ENCODE peak calls at places on chromosomes 13 and 19, in ten cellular contexts. One of them, this sample, is unnamed.

GRCh38 chr19:4089400-4089908 is 22.8 kb upstream of the ZBTB7A start:
- DNase-seq in nephron progenitor cell: no peak
- DNase-seq in dermis microvascular lymphatic vessel endothelial cell: no peak
- DNase-seq in kidney glomerular epithelial cell: no peak
- DNase-seq in Kasumi-1: peak
- DNase-seq in choroid plexus epithelial cell: no peak
- DNase-seq in substantia nigra: no peak
- DNase-seq in GM12864: no peak
- DNase-seq in stimulated activated CD8-positive, alpha-beta memory T cell treated with anti-CD3 and anti-CD28 coated beads, Interleukin-15, amount 100 ng/mL, for 24 hours: no peak
- DNase-seq in ELR: no peak
- DNase-seq in this sample: no peak

GRCh38 chr19:16590876-16591802 is 18.9 kb upstream of the SLC35E1 start:
- DNase-seq in nephron progenitor cell: no peak
- DNase-seq in dermis microvascular lymphatic vessel endothelial cell: no peak
- DNase-seq in kidney glomerular epithelial cell: no peak
- DNase-seq in Kasumi-1: no peak
- DNase-seq in choroid plexus epithelial cell: no peak
- DNase-seq in substantia nigra: no peak
- DNase-seq in GM12864: no peak
- DNase-seq in stimulated activated CD8-positive, alpha-beta memory T cell treated with anti-CD3 and anti-CD28 coated beads, Interleukin-15, amount 100 ng/mL, for 24 hours: no peak
- DNase-seq in ELR: no peak
- DNase-seq in this sample: no peak

GRCh38 chr19:16180611-16181010 is 4.6 kb upstream of the FAM32A start:
- DNase-seq in nephron progenitor cell: no peak
- DNase-seq in dermis microvascular lymphatic vessel endothelial cell: no peak
- DNase-seq in kidney glomerular epithelial cell: no peak
- DNase-seq in Kasumi-1: no peak
- DNase-seq in choroid plexus epithelial cell: peak
- DNase-seq in substantia nigra: no peak
- DNase-seq in GM12864: no peak
- DNase-seq in stimulated activated CD8-positive, alpha-beta memory T cell treated with anti-CD3 and anti-CD28 coated beads, Interleukin-15, amount 100 ng/mL, for 24 hours: no peak
- DNase-seq in ELR: peak
- DNase-seq in this sample: no peak

GRCh38 chr19:7680606-7681335 is at the start of gene TRAPPC5:
- DNase-seq in nephron progenitor cell: peak
- DNase-seq in dermis microvascular lymphatic vessel endothelial cell: peak
- DNase-seq in kidney glomerular epithelial cell: peak
- DNase-seq in Kasumi-1: peak
- DNase-seq in choroid plexus epithelial cell: peak
- DNase-seq in substantia nigra: peak
- DNase-seq in GM12864: peak
- DNase-seq in stimulated activated CD8-positive, alpha-beta memory T cell treated with anti-CD3 and anti-CD28 coated beads, Interleukin-15, amount 100 ng/mL, for 24 hours: peak
- DNase-seq in ELR: peak
- DNase-seq in this sample: peak

GRCh38 chr19:16470911-16471811 is 609 bp downstream of the EPS15L1 start:
- DNase-seq in nephron progenitor cell: no peak
- DNase-seq in dermis microvascular lymphatic vessel endothelial cell: peak
- DNase-seq in kidney glomerular epithelial cell: no peak
- DNase-seq in Kasumi-1: peak
- DNase-seq in choroid plexus epithelial cell: peak
- DNase-seq in substantia nigra: peak
- DNase-seq in GM12864: no peak
- DNase-seq in stimulated activated CD8-positive, alpha-beta memory T cell treated with anti-CD3 and anti-CD28 coated beads, Interleukin-15, amount 100 ng/mL, for 24 hours: no peak
- DNase-seq in ELR: peak
- DNase-seq in this sample: no peak

GRCh38 chr19:29878973-29879654 is 62.9 kb upstream of the URI1 start:
- DNase-seq in nephron progenitor cell: no peak
- DNase-seq in dermis microvascular lymphatic vessel endothelial cell: peak
- DNase-seq in kidney glomerular epithelial cell: no peak
- DNase-seq in Kasumi-1: no peak
- DNase-seq in choroid plexus epithelial cell: peak
- DNase-seq in substantia nigra: no peak
- DNase-seq in GM12864: no peak
- DNase-seq in stimulated activated CD8-positive, alpha-beta memory T cell treated with anti-CD3 and anti-CD28 coated beads, Interleukin-15, amount 100 ng/mL, for 24 hours: no peak
- DNase-seq in ELR: peak
- DNase-seq in this sample: no peak

GRCh38 chr13:95463516-95463915 is 89.0 kb upstream of the CLDN10 start:
- DNase-seq in nephron progenitor cell: no peak
- DNase-seq in dermis microvascular lymphatic vessel endothelial cell: peak
- DNase-seq in kidney glomerular epithelial cell: peak
- DNase-seq in Kasumi-1: no peak
- DNase-seq in choroid plexus epithelial cell: peak
- DNase-seq in substantia nigra: no peak
- DNase-seq in GM12864: no peak
- DNase-seq in stimulated activated CD8-positive, alpha-beta memory T cell treated with anti-CD3 and anti-CD28 coated beads, Interleukin-15, amount 100 ng/mL, for 24 hours: no peak
- DNase-seq in ELR: no peak
- DNase-seq in this sample: no peak

GRCh38 chr19:49889687-49890348 is 6.9 kb downstream of the IL4I1 start:
- DNase-seq in nephron progenitor cell: peak
- DNase-seq in dermis microvascular lymphatic vessel endothelial cell: peak
- DNase-seq in kidney glomerular epithelial cell: no peak
- DNase-seq in Kasumi-1: no peak
- DNase-seq in choroid plexus epithelial cell: peak
- DNase-seq in substantia nigra: no peak
- DNase-seq in GM12864: no peak
- DNase-seq in stimulated activated CD8-positive, alpha-beta memory T cell treated with anti-CD3 and anti-CD28 coated beads, Interleukin-15, amount 100 ng/mL, for 24 hours: peak
- DNase-seq in ELR: no peak
- DNase-seq in this sample: peak

GRCh38 chr13:42847891-42848663 is 66.7 kb downstream of the FAM216B start:
- DNase-seq in nephron progenitor cell: no peak
- DNase-seq in dermis microvascular lymphatic vessel endothelial cell: no peak
- DNase-seq in kidney glomerular epithelial cell: no peak
- DNase-seq in Kasumi-1: no peak
- DNase-seq in choroid plexus epithelial cell: peak
- DNase-seq in substantia nigra: no peak
- DNase-seq in GM12864: no peak
- DNase-seq in stimulated activated CD8-positive, alpha-beta memory T cell treated with anti-CD3 and anti-CD28 coated beads, Interleukin-15, amount 100 ng/mL, for 24 hours: no peak
- DNase-seq in ELR: peak
- DNase-seq in this sample: no peak

GRCh38 chr19:8445488-8446001 is 770 bp downstream of the HNRNPM start:
- DNase-seq in nephron progenitor cell: peak
- DNase-seq in dermis microvascular lymphatic vessel endothelial cell: peak
- DNase-seq in kidney glomerular epithelial cell: no peak
- DNase-seq in Kasumi-1: no peak
- DNase-seq in choroid plexus epithelial cell: peak
- DNase-seq in substantia nigra: peak
- DNase-seq in GM12864: no peak
- DNase-seq in stimulated activated CD8-positive, alpha-beta memory T cell treated with anti-CD3 and anti-CD28 coated beads, Interleukin-15, amount 100 ng/mL, for 24 hours: peak
- DNase-seq in ELR: peak
- DNase-seq in this sample: peak

GRCh38 chr19:42102877-42103276 is 26.9 kb downstream of the ZNF574 start:
- DNase-seq in nephron progenitor cell: no peak
- DNase-seq in dermis microvascular lymphatic vessel endothelial cell: no peak
- DNase-seq in kidney glomerular epithelial cell: no peak
- DNase-seq in Kasumi-1: no peak
- DNase-seq in choroid plexus epithelial cell: no peak
- DNase-seq in substantia nigra: no peak
- DNase-seq in GM12864: no peak
- DNase-seq in stimulated activated CD8-positive, alpha-beta memory T cell treated with anti-CD3 and anti-CD28 coated beads, Interleukin-15, amount 100 ng/mL, for 24 hours: no peak
- DNase-seq in ELR: no peak
- DNase-seq in this sample: no peak

GRCh38 chr19:29277107-29277506 is 64.2 kb upstream of the UQCRFS1 start:
- DNase-seq in nephron progenitor cell: peak
- DNase-seq in dermis microvascular lymphatic vessel endothelial cell: no peak
- DNase-seq in kidney glomerular epithelial cell: no peak
- DNase-seq in Kasumi-1: no peak
- DNase-seq in choroid plexus epithelial cell: no peak
- DNase-seq in substantia nigra: no peak
- DNase-seq in GM12864: peak
- DNase-seq in stimulated activated CD8-positive, alpha-beta memory T cell treated with anti-CD3 and anti-CD28 coated beads, Interleukin-15, amount 100 ng/mL, for 24 hours: no peak
- DNase-seq in ELR: peak
- DNase-seq in this sample: no peak

GRCh38 chr13:37097008-37097579 is 8.4 kb downstream of the CSNK1A1L start:
- DNase-seq in nephron progenitor cell: no peak
- DNase-seq in dermis microvascular lymphatic vessel endothelial cell: no peak
- DNase-seq in kidney glomerular epithelial cell: no peak
- DNase-seq in Kasumi-1: no peak
- DNase-seq in choroid plexus epithelial cell: no peak
- DNase-seq in substantia nigra: no peak
- DNase-seq in GM12864: no peak
- DNase-seq in stimulated activated CD8-positive, alpha-beta memory T cell treated with anti-CD3 and anti-CD28 coated beads, Interleukin-15, amount 100 ng/mL, for 24 hours: no peak
- DNase-seq in ELR: peak
- DNase-seq in this sample: no peak

GRCh38 chr13:20699715-20700114 is 3.8 kb upstream of the IL17D start:
- DNase-seq in nephron progenitor cell: no peak
- DNase-seq in dermis microvascular lymphatic vessel endothelial cell: no peak
- DNase-seq in kidney glomerular epithelial cell: no peak
- DNase-seq in Kasumi-1: no peak
- DNase-seq in choroid plexus epithelial cell: no peak
- DNase-seq in substantia nigra: no peak
- DNase-seq in GM12864: no peak
- DNase-seq in stimulated activated CD8-positive, alpha-beta memory T cell treated with anti-CD3 and anti-CD28 coated beads, Interleukin-15, amount 100 ng/mL, for 24 hours: no peak
- DNase-seq in ELR: peak
- DNase-seq in this sample: no peak

GRCh38 chr13:37295046-37295445 is 189.6 kb upstream of the CSNK1A1L start:
- DNase-seq in nephron progenitor cell: no peak
- DNase-seq in dermis microvascular lymphatic vessel endothelial cell: peak
- DNase-seq in kidney glomerular epithelial cell: no peak
- DNase-seq in Kasumi-1: no peak
- DNase-seq in choroid plexus epithelial cell: peak
- DNase-seq in substantia nigra: no peak
- DNase-seq in GM12864: no peak
- DNase-seq in stimulated activated CD8-positive, alpha-beta memory T cell treated with anti-CD3 and anti-CD28 coated beads, Interleukin-15, amount 100 ng/mL, for 24 hours: no peak
- DNase-seq in ELR: no peak
- DNase-seq in this sample: no peak

GRCh38 chr19:4556574-4557185 is 2.8 kb downstream of the SEMA6B start:
- DNase-seq in nephron progenitor cell: peak
- DNase-seq in dermis microvascular lymphatic vessel endothelial cell: peak
- DNase-seq in kidney glomerular epithelial cell: no peak
- DNase-seq in Kasumi-1: no peak
- DNase-seq in choroid plexus epithelial cell: no peak
- DNase-seq in substantia nigra: no peak
- DNase-seq in GM12864: no peak
- DNase-seq in stimulated activated CD8-positive, alpha-beta memory T cell treated with anti-CD3 and anti-CD28 coated beads, Interleukin-15, amount 100 ng/mL, for 24 hours: no peak
- DNase-seq in ELR: peak
- DNase-seq in this sample: no peak

GRCh38 chr13:27203854-27204253 is 32.2 kb upstream of the USP12 start:
- DNase-seq in nephron progenitor cell: no peak
- DNase-seq in dermis microvascular lymphatic vessel endothelial cell: peak
- DNase-seq in kidney glomerular epithelial cell: no peak
- DNase-seq in Kasumi-1: no peak
- DNase-seq in choroid plexus epithelial cell: peak
- DNase-seq in substantia nigra: no peak
- DNase-seq in GM12864: no peak
- DNase-seq in stimulated activated CD8-positive, alpha-beta memory T cell treated with anti-CD3 and anti-CD28 coated beads, Interleukin-15, amount 100 ng/mL, for 24 hours: no peak
- DNase-seq in ELR: peak
- DNase-seq in this sample: no peak

GRCh38 chr19:2253106-2254051 is 2.8 kb downstream of the JSRP1 start:
- DNase-seq in nephron progenitor cell: peak
- DNase-seq in dermis microvascular lymphatic vessel endothelial cell: no peak
- DNase-seq in kidney glomerular epithelial cell: no peak
- DNase-seq in Kasumi-1: peak
- DNase-seq in choroid plexus epithelial cell: no peak
- DNase-seq in substantia nigra: no peak
- DNase-seq in GM12864: no peak
- DNase-seq in stimulated activated CD8-positive, alpha-beta memory T cell treated with anti-CD3 and anti-CD28 coated beads, Interleukin-15, amount 100 ng/mL, for 24 hours: no peak
- DNase-seq in ELR: no peak
- DNase-seq in this sample: no peak

GRCh38 chr19:6761053-6761676 is 6.1 kb downstream of the SH2D3A start:
- DNase-seq in nephron progenitor cell: no peak
- DNase-seq in dermis microvascular lymphatic vessel endothelial cell: no peak
- DNase-seq in kidney glomerular epithelial cell: no peak
- DNase-seq in Kasumi-1: peak
- DNase-seq in choroid plexus epithelial cell: no peak
- DNase-seq in substantia nigra: no peak
- DNase-seq in GM12864: no peak
- DNase-seq in stimulated activated CD8-positive, alpha-beta memory T cell treated with anti-CD3 and anti-CD28 coated beads, Interleukin-15, amount 100 ng/mL, for 24 hours: no peak
- DNase-seq in ELR: peak
- DNase-seq in this sample: no peak

GRCh38 chr13:107742544-107742943 is 472.8 kb downstream of the LIG4 start:
- DNase-seq in nephron progenitor cell: no peak
- DNase-seq in dermis microvascular lymphatic vessel endothelial cell: no peak
- DNase-seq in kidney glomerular epithelial cell: no peak
- DNase-seq in Kasumi-1: no peak
- DNase-seq in choroid plexus epithelial cell: no peak
- DNase-seq in substantia nigra: no peak
- DNase-seq in GM12864: no peak
- DNase-seq in stimulated activated CD8-positive, alpha-beta memory T cell treated with anti-CD3 and anti-CD28 coated beads, Interleukin-15, amount 100 ng/mL, for 24 hours: no peak
- DNase-seq in ELR: no peak
- DNase-seq in this sample: no peak

GRCh38 chr13:56755181-56755580 is 385.5 kb upstream of the PRR20A start:
- DNase-seq in nephron progenitor cell: no peak
- DNase-seq in dermis microvascular lymphatic vessel endothelial cell: no peak
- DNase-seq in kidney glomerular epithelial cell: no peak
- DNase-seq in Kasumi-1: peak
- DNase-seq in choroid plexus epithelial cell: no peak
- DNase-seq in substantia nigra: no peak
- DNase-seq in GM12864: no peak
- DNase-seq in stimulated activated CD8-positive, alpha-beta memory T cell treated with anti-CD3 and anti-CD28 coated beads, Interleukin-15, amount 100 ng/mL, for 24 hours: no peak
- DNase-seq in ELR: no peak
- DNase-seq in this sample: no peak

GRCh38 chr19:1376415-1376805 is 7.3 kb upstream of the NDUFS7 start:
- DNase-seq in nephron progenitor cell: no peak
- DNase-seq in dermis microvascular lymphatic vessel endothelial cell: no peak
- DNase-seq in kidney glomerular epithelial cell: no peak
- DNase-seq in Kasumi-1: no peak
- DNase-seq in choroid plexus epithelial cell: no peak
- DNase-seq in substantia nigra: no peak
- DNase-seq in GM12864: no peak
- DNase-seq in stimulated activated CD8-positive, alpha-beta memory T cell treated with anti-CD3 and anti-CD28 coated beads, Interleukin-15, amount 100 ng/mL, for 24 hours: no peak
- DNase-seq in ELR: no peak
- DNase-seq in this sample: no peak

GRCh38 chr13:110371550-110372465 is 64.7 kb downstream of the COL4A2 start:
- DNase-seq in nephron progenitor cell: no peak
- DNase-seq in dermis microvascular lymphatic vessel endothelial cell: peak
- DNase-seq in kidney glomerular epithelial cell: peak
- DNase-seq in Kasumi-1: no peak
- DNase-seq in choroid plexus epithelial cell: peak
- DNase-seq in substantia nigra: no peak
- DNase-seq in GM12864: no peak
- DNase-seq in stimulated activated CD8-positive, alpha-beta memory T cell treated with anti-CD3 and anti-CD28 coated beads, Interleukin-15, amount 100 ng/mL, for 24 hours: no peak
- DNase-seq in ELR: no peak
- DNase-seq in this sample: no peak

GRCh38 chr13:41354416-41354815 is 43.3 kb downstream of the NAA16 start:
- DNase-seq in nephron progenitor cell: no peak
- DNase-seq in dermis microvascular lymphatic vessel endothelial cell: no peak
- DNase-seq in kidney glomerular epithelial cell: no peak
- DNase-seq in Kasumi-1: no peak
- DNase-seq in choroid plexus epithelial cell: no peak
- DNase-seq in substantia nigra: no peak
- DNase-seq in GM12864: no peak
- DNase-seq in stimulated activated CD8-positive, alpha-beta memory T cell treated with anti-CD3 and anti-CD28 coated beads, Interleukin-15, amount 100 ng/mL, for 24 hours: no peak
- DNase-seq in ELR: no peak
- DNase-seq in this sample: no peak

GRCh38 chr13:88097541-88097940 is 426.4 kb downstream of the SLITRK5 start:
- DNase-seq in nephron progenitor cell: no peak
- DNase-seq in dermis microvascular lymphatic vessel endothelial cell: no peak
- DNase-seq in kidney glomerular epithelial cell: no peak
- DNase-seq in Kasumi-1: peak
- DNase-seq in choroid plexus epithelial cell: no peak
- DNase-seq in substantia nigra: no peak
- DNase-seq in GM12864: no peak
- DNase-seq in stimulated activated CD8-positive, alpha-beta memory T cell treated with anti-CD3 and anti-CD28 coated beads, Interleukin-15, amount 100 ng/mL, for 24 hours: no peak
- DNase-seq in ELR: no peak
- DNase-seq in this sample: no peak

GRCh38 chr13:60351326-60351725 is 45.7 kb upstream of the TDRD3 start:
- DNase-seq in nephron progenitor cell: no peak
- DNase-seq in dermis microvascular lymphatic vessel endothelial cell: no peak
- DNase-seq in kidney glomerular epithelial cell: peak
- DNase-seq in Kasumi-1: no peak
- DNase-seq in choroid plexus epithelial cell: peak
- DNase-seq in substantia nigra: no peak
- DNase-seq in GM12864: no peak
- DNase-seq in stimulated activated CD8-positive, alpha-beta memory T cell treated with anti-CD3 and anti-CD28 coated beads, Interleukin-15, amount 100 ng/mL, for 24 hours: no peak
- DNase-seq in ELR: peak
- DNase-seq in this sample: no peak

GRCh38 chr13:77028202-77028601 is 1.2 kb upstream of the FBXL3 start:
- DNase-seq in nephron progenitor cell: no peak
- DNase-seq in dermis microvascular lymphatic vessel endothelial cell: peak
- DNase-seq in kidney glomerular epithelial cell: no peak
- DNase-seq in Kasumi-1: no peak
- DNase-seq in choroid plexus epithelial cell: peak
- DNase-seq in substantia nigra: peak
- DNase-seq in GM12864: no peak
- DNase-seq in stimulated activated CD8-positive, alpha-beta memory T cell treated with anti-CD3 and anti-CD28 coated beads, Interleukin-15, amount 100 ng/mL, for 24 hours: no peak
- DNase-seq in ELR: peak
- DNase-seq in this sample: no peak

GRCh38 chr19:55383789-55384575 is at the start of gene TMEM238:
- DNase-seq in nephron progenitor cell: peak
- DNase-seq in dermis microvascular lymphatic vessel endothelial cell: peak
- DNase-seq in kidney glomerular epithelial cell: no peak
- DNase-seq in Kasumi-1: peak
- DNase-seq in choroid plexus epithelial cell: peak
- DNase-seq in substantia nigra: no peak
- DNase-seq in GM12864: no peak
- DNase-seq in stimulated activated CD8-positive, alpha-beta memory T cell treated with anti-CD3 and anti-CD28 coated beads, Interleukin-15, amount 100 ng/mL, for 24 hours: no peak
- DNase-seq in ELR: peak
- DNase-seq in this sample: peak